ENCODE peak calls at places on chromosomes 3 and 15, in five cellular contexts. Y is KBM-7, T is RWPE1, N is uterus, L is ACHN. A is an unnamed sample.

GRCh38 chr3:134708671-134709070 is 57.8 kb upstream of the KY start:
- DNase-seq in N (no peak), L (no peak), Y (no peak), T (no peak), A (no peak)

GRCh38 chr3:126465928-126466564 is 9.6 kb downstream of the ZXDC start:
- DNase-seq in T (no peak), Y (no peak), L (no peak), N (peak; percentile 17), A (no peak)

GRCh38 chr3:32285910-32286309 is 47.4 kb downstream of the CMTM8 start:
- DNase-seq in Y (no peak), T (no peak), N (no peak), L (no peak), A (no peak)

GRCh38 chr3:16715281-16715680 is 110.1 kb upstream of the DAZL start:
- DNase-seq in N (no peak), L (no peak), T (no peak), Y (no peak), A (peak; percentile 45)

GRCh38 chr15:44738340-44738984 is 2.1 kb downstream of the TRIM69 start:
- DNase-seq in L (peak; percentile 64), Y (peak; percentile 88), N (no peak), T (peak; percentile 51), A (peak; percentile 86)

GRCh38 chr15:69504352-69505040 is 51.9 kb downstream of the RPLP1 start:
- DNase-seq in T (no peak), N (no peak), L (no peak), Y (no peak), A (no peak)

GRCh38 chr3:111936967-111937366 is 41.9 kb upstream of the ABHD10 start:
- DNase-seq in Y (no peak), N (no peak), T (peak; percentile 32), L (no peak), A (no peak)

GRCh38 chr15:77819841-77820728 is 187.4 kb upstream of the LINGO1 start:
- DNase-seq in T (peak; percentile 39), Y (peak; percentile 46), N (no peak), L (peak; percentile 47), A (no peak)

GRCh38 chr3:189710620-189711388 is 79.6 kb downstream of the TP63 start:
- DNase-seq in L (peak; percentile 93), T (peak; percentile 74), Y (no peak), N (peak; percentile 40), A (no peak)

GRCh38 chr3:14478943-14479550 is 61.1 kb downstream of the GRIP2 start:
- DNase-seq in Y (no peak), T (no peak), L (no peak), N (no peak), A (no peak)

GRCh38 chr3:100850721-100851120 is 141.4 kb downstream of the TFG start:
- DNase-seq in T (no peak), L (no peak), N (no peak), Y (no peak), A (no peak)

GRCh38 chr3:173913397-173913796 is 515.9 kb downstream of the NLGN1 start:
- DNase-seq in N (no peak), L (no peak), T (no peak), Y (no peak), A (no peak)

GRCh38 chr3:18295171-18295920 is 129.8 kb downstream of the SATB1 start:
- DNase-seq in T (peak; percentile 81), Y (peak; percentile 92), L (peak; percentile 88), N (no peak), A (peak; percentile 78)

GRCh38 chr3:27535809-27536392 is 51.7 kb upstream of the SLC4A7 start:
- DNase-seq in L (peak; percentile 35), T (peak; percentile 40), N (no peak), Y (no peak), A (no peak)

GRCh38 chr3:58540176-58540863 is 3.3 kb upstream of the ACOX2 start:
- DNase-seq in N (no peak), T (no peak), L (no peak), Y (no peak), A (no peak)

GRCh38 chr15:25708391-25708790 is 154.7 kb downstream of the ATP10A start:
- DNase-seq in N (no peak), Y (no peak), L (no peak), T (no peak), A (no peak)

GRCh38 chr3:14278799-14279705 is 100.4 kb downstream of the LSM3 start:
- DNase-seq in L (no peak), N (no peak), T (no peak), Y (no peak), A (no peak)

GRCh38 chr15:69760890-69761568 is 308.4 kb downstream of the RPLP1 start:
- DNase-seq in N (peak; percentile 50), L (peak; percentile 75), T (peak; percentile 97), Y (peak; percentile 95), A (peak; percentile 39)

GRCh38 chr3:47022540-47023161 is 43.2 kb downstream of the NBEAL2 start:
- DNase-seq in Y (no peak), T (no peak), N (no peak), L (no peak), A (no peak)

GRCh38 chr3:127044996-127045395 is 62.1 kb downstream of the PLXNA1 start:
- DNase-seq in T (peak; percentile 46), L (peak; percentile 58), Y (no peak), N (no peak), A (peak; percentile 60)

GRCh38 chr3:119681279-119681678 is 4.1 kb upstream of the COX17 start:
- DNase-seq in N (no peak), Y (peak; percentile 42), L (peak; percentile 39), T (peak; percentile 41), A (peak; percentile 73)

GRCh38 chr3:67033091-67033490 is 35.0 kb downstream of the KBTBD8 start:
- DNase-seq in N (no peak), Y (no peak), L (no peak), T (no peak), A (no peak)

GRCh38 chr3:46706771-46707582 is 5.8 kb downstream of the TMIE start:
- DNase-seq in L (no peak), N (peak; percentile 7), Y (no peak), T (no peak), A (no peak)

GRCh38 chr3:25664066-25664809 is 469 bp downstream of the TOP2B start:
- DNase-seq in L (peak; percentile 38), T (no peak), Y (no peak), N (peak; percentile 67), A (peak; percentile 74)

GRCh38 chr3:181633556-181633955 is 78.2 kb upstream of the SOX2 start:
- DNase-seq in N (no peak), T (no peak), L (no peak), Y (no peak), A (no peak)

GRCh38 chr15:70902105-70902504 is 9.5 kb downstream of the LRRC49 start:
- DNase-seq in N (no peak), T (peak; percentile 65), L (peak; percentile 22), Y (no peak), A (no peak)

GRCh38 chr3:178295257-178295912 is 240.9 kb upstream of the KCNMB2 start:
- DNase-seq in Y (no peak), N (peak; percentile 62), L (no peak), T (no peak), A (no peak)

GRCh38 chr3:52851348-52851747 is 16.5 kb upstream of the MUSTN1 start:
- DNase-seq in L (peak; percentile 49), N (no peak), Y (peak; percentile 79), T (peak; percentile 34), A (peak; percentile 78)

GRCh38 chr15:101014276-101014675 is 95.1 kb downstream of the LRRK1 start:
- DNase-seq in T (no peak), N (peak; percentile 9), L (no peak), Y (no peak), A (no peak)

GRCh38 chr3:170467560-170467959 is 48.9 kb downstream of the CLDN11 start:
- DNase-seq in Y (no peak), L (no peak), N (no peak), T (no peak), A (no peak)

GRCh38 chr3:117355566-117355965 is 646.0 kb downstream of the TUSC7 start:
- DNase-seq in L (no peak), N (no peak), T (no peak), Y (peak; percentile 19), A (peak; percentile 43)

GRCh38 chr15:22794063-22794462 is 7.6 kb downstream of the NIPA1 start:
- DNase-seq in Y (peak; percentile 38), T (no peak), L (no peak), N (no peak), A (no peak)

GRCh38 chr15:69666441-69666882 is 213.8 kb downstream of the RPLP1 start:
- DNase-seq in Y (no peak), L (no peak), N (no peak), T (no peak), A (no peak)

GRCh38 chr3:176927985-176928931 is 269.0 kb downstream of the TBL1XR1 start:
- DNase-seq in N (no peak), Y (no peak), L (no peak), T (no peak), A (no peak)

GRCh38 chr3:186734095-186734494 is 16.9 kb downstream of the KNG1 start:
- DNase-seq in L (no peak), N (no peak), T (no peak), Y (no peak), A (no peak)

GRCh38 chr3:179694731-179695130 is 41.9 kb downstream of the USP13 start:
- DNase-seq in T (no peak), Y (no peak), N (no peak), L (no peak), A (no peak)

GRCh38 chr15:25407950-25408349 is 30.9 kb downstream of the UBE3A start:
- DNase-seq in Y (no peak), T (no peak), N (no peak), L (no peak), A (no peak)

GRCh38 chr3:15585111-15585844 is 16.1 kb downstream of the HACL1 start:
- DNase-seq in L (no peak), Y (no peak), T (no peak), N (no peak), A (no peak)

GRCh38 chr15:65410972-65411371 is 11.8 kb downstream of the IGDCC4 start:
- DNase-seq in N (no peak), Y (no peak), T (no peak), L (no peak), A (no peak)

GRCh38 chr3:66236281-66236680 is 15.5 kb downstream of the SLC25A26 start:
- DNase-seq in L (peak; percentile 19), N (no peak), T (no peak), Y (peak; percentile 12), A (no peak)

A was measured in Karpas-422.